ENCODE peak calls at places on chromosomes 6 and 20, in seven cellular contexts. V, A, H, X, Q, C and P are unnamed samples.

GRCh38 chr6:12516070-12516469 is 200.5 kb upstream of the PHACTR1 start:
- DNase-seq in V (no peak), A (no peak), H (no peak), X (peak), Q (no peak), C (no peak), P (no peak)

GRCh38 chr20:56001106-56001785 is 4.1 kb downstream of the CBLN4 start:
- DNase-seq in V (no peak), A (no peak), H (no peak), X (no peak), Q (no peak), C (no peak), P (no peak)

GRCh38 chr20:52268184-52268583 is 76.6 kb upstream of the ZFP64 start:
- DNase-seq in V (no peak), A (no peak), H (no peak), X (no peak), Q (no peak), C (no peak), P (no peak)

GRCh38 chr6:129748212-129748900 is 38.4 kb upstream of the ARHGAP18 start:
- DNase-seq in V (peak), A (no peak), H (no peak), X (no peak), Q (peak), C (peak), P (no peak)

GRCh38 chr20:24834310-24834709 is 114.8 kb upstream of the CST7 start:
- DNase-seq in V (no peak), A (no peak), H (no peak), X (no peak), Q (no peak), C (no peak), P (no peak)

GRCh38 chr20:57255183-57255582 is 11.3 kb downstream of the BMP7 start:
- DNase-seq in V (no peak), A (no peak), H (no peak), X (no peak), Q (no peak), C (no peak), P (no peak)

GRCh38 chr20:21393142-21393541 is 4.2 kb downstream of the NKX2-4 start:
- DNase-seq in V (peak), A (no peak), H (peak), X (no peak), Q (no peak), C (no peak), P (no peak)

GRCh38 chr6:161010418-161010817 is 18.8 kb downstream of the MAP3K4 start:
- DNase-seq in V (no peak), A (no peak), H (no peak), X (no peak), Q (no peak), C (no peak), P (no peak)

GRCh38 chr6:46894429-46894828 is 27.3 kb downstream of the ADGRF5 start:
- DNase-seq in V (no peak), A (no peak), H (no peak), X (no peak), Q (no peak), C (no peak), P (no peak)

GRCh38 chr6:26232306-26232949 is 132.6 kb upstream of the BTN3A2 start:
- DNase-seq in V (no peak), A (no peak), H (no peak), X (no peak), Q (no peak), C (no peak), P (no peak)

GRCh38 chr6:149558029-149558428 is 8.1 kb upstream of the GINM1 start:
- DNase-seq in V (no peak), A (no peak), H (no peak), X (no peak), Q (no peak), C (no peak), P (no peak)

GRCh38 chr6:87808005-87808757 is 106.1 kb upstream of the AKIRIN2 start:
- DNase-seq in V (no peak), A (no peak), H (peak), X (peak), Q (no peak), C (no peak), P (no peak)

GRCh38 chr20:38134427-38135281 is 30.4 kb downstream of the TGM2 start:
- DNase-seq in V (no peak), A (no peak), H (no peak), X (peak), Q (no peak), C (no peak), P (no peak)

GRCh38 chr6:32940656-32941411 is at the start of gene HLA-DMB:
- DNase-seq in V (peak), A (peak), H (no peak), X (peak), Q (no peak), C (peak), P (peak)

GRCh38 chr20:25293507-25293906 is 45.6 kb downstream of the PYGB start:
- DNase-seq in V (no peak), A (no peak), H (no peak), X (no peak), Q (no peak), C (no peak), P (no peak)

GRCh38 chr20:44946266-44946852 is 13.8 kb downstream of the TOMM34 start:
- DNase-seq in V (no peak), A (no peak), H (no peak), X (no peak), Q (no peak), C (no peak), P (no peak)

GRCh38 chr20:48722737-48723191 is 105.0 kb downstream of the PREX1 start:
- DNase-seq in V (peak), A (no peak), H (no peak), X (no peak), Q (no peak), C (no peak), P (no peak)

GRCh38 chr20:43506238-43506637 is 1.3 kb upstream of the L3MBTL1 start:
- DNase-seq in V (no peak), A (no peak), H (no peak), X (no peak), Q (no peak), C (no peak), P (no peak)

GRCh38 chr6:37783025-37783825 is 36.3 kb upstream of the ZFAND3 start:
- DNase-seq in V (no peak), A (no peak), H (peak), X (no peak), Q (peak), C (no peak), P (peak)

GRCh38 chr20:38217791-38218565 is 42.6 kb downstream of the KIAA1755 start:
- DNase-seq in V (no peak), A (no peak), H (no peak), X (peak), Q (peak), C (no peak), P (no peak)

GRCh38 chr6:56490994-56491393 is 151.7 kb downstream of the DST start:
- DNase-seq in V (no peak), A (no peak), H (no peak), X (no peak), Q (no peak), C (no peak), P (no peak)